ENCODE peak calls at places on chromosomes 12 and 14, in five cellular contexts. N, J, R, E and H are unnamed samples.

GRCh38 chr12:116368196-116369194 is 91.0 kb upstream of the MED13L start:
- DNase-seq in N (no peak), J (no peak), R (no peak), E (no peak), H (no peak)

GRCh38 chr12:47854531-47854930 is 34.8 kb upstream of the HDAC7 start:
- DNase-seq in N (no peak), J (no peak), R (no peak), E (no peak), H (no peak)

GRCh38 chr14:104975481-104976197 is 2.5 kb downstream of the AHNAK2 start:
- DNase-seq in N (peak; percentile 4), J (no peak), R (no peak), E (no peak), H (no peak)

GRCh38 chr12:52119398-52120254 is 40.1 kb downstream of the SMIM41 start:
- DNase-seq in N (no peak), J (peak; percentile 58), R (no peak), E (peak; percentile 12), H (no peak)

GRCh38 chr14:20623798-20624197 is 17.7 kb downstream of the OR6S1 start:
- DNase-seq in N (no peak), J (peak; percentile 54), R (no peak), E (no peak), H (no peak)

GRCh38 chr14:105856676-105857222 is 330.4 kb downstream of the TMEM121 start:
- DNase-seq in N (peak; percentile 6), J (peak; percentile 13), R (no peak), E (no peak), H (no peak)

GRCh38 chr14:51614707-51615106 is 37.0 kb upstream of the FRMD6 start:
- DNase-seq in N (no peak), J (no peak), R (no peak), E (no peak), H (no peak)

GRCh38 chr14:64569108-64570045 is 19.6 kb downstream of the PPP1R36 start:
- DNase-seq in N (no peak), J (no peak), R (peak; percentile 45), E (no peak), H (no peak)

GRCh38 chr12:89960011-89960507 is 251.4 kb upstream of the ATP2B1 start:
- DNase-seq in N (no peak), J (peak; percentile 36), R (no peak), E (no peak), H (no peak)

GRCh38 chr14:51473351-51473750 is 178.4 kb upstream of the FRMD6 start:
- DNase-seq in N (no peak), J (no peak), R (no peak), E (no peak), H (no peak)

GRCh38 chr14:24398943-24399801 is at the start of gene NYNRIN:
- DNase-seq in N (no peak), J (peak; percentile 34), R (no peak), E (peak; percentile 5), H (peak; percentile 36)

GRCh38 chr14:91968280-91968679 is 20.8 kb upstream of the FBLN5 start:
- DNase-seq in N (no peak), J (no peak), R (no peak), E (peak; percentile 42), H (peak; percentile 43)